ENCODE peak calls at places on chromosomes 2 and 18, in seven cellular contexts. G is K562, L is hepatocyte, T is HCT116, M is psoas muscle, P is lower lobe of right lung, C is H9. O is an unnamed sample.
A peak's percentile ranks its signal among the peaks of the same experiment; 100 is the strongest.

GRCh38 chr2:174901075-174901474 is 104.1 kb downstream of the CHN1 start:
- DNase-seq in G (no peak), L (peak; percentile 11), T (no peak), M (no peak), P (no peak), C (no peak), O (no peak)

GRCh38 chr2:48306409-48307284 is 223.3 kb upstream of the STON1 start:
- DNase-seq in G (no peak), L (no peak), T (no peak), M (no peak), P (no peak), C (no peak), O (peak; percentile 39)

GRCh38 chr2:71156531-71156930 is 26.1 kb downstream of the MPHOSPH10 start:
- DNase-seq in G (no peak), L (peak; percentile 26), T (no peak), M (no peak), P (no peak), C (no peak), O (no peak)

GRCh38 chr2:17869128-17869527 is 9.3 kb upstream of the KCNS3 start:
- DNase-seq in G (peak; percentile 16), L (no peak), T (peak; percentile 19), M (no peak), P (no peak), C (no peak), O (no peak)

GRCh38 chr2:196431957-196432356 is 207.6 kb upstream of the CCDC150 start:
- DNase-seq in G (peak; percentile 42), L (no peak), T (peak; percentile 32), M (no peak), P (no peak), C (peak; percentile 59), O (no peak)

GRCh38 chr18:3652380-3653262 is 202.6 kb downstream of the TGIF1 start:
- DNase-seq in G (peak; percentile 100), L (peak; percentile 91), T (peak; percentile 98), M (no peak), P (no peak), C (peak; percentile 49), O (peak; percentile 82)

GRCh38 chr2:174336403-174337336 is 1.9 kb downstream of the SP9 start:
- DNase-seq in G (peak; percentile 69), L (peak; percentile 71), T (peak; percentile 48), M (peak; percentile 66), P (peak; percentile 56), C (peak; percentile 78), O (no peak)

GRCh38 chr18:23270999-23271680 is 135.9 kb downstream of the CABLES1 start:
- DNase-seq in G (no peak), L (no peak), T (no peak), M (no peak), P (no peak), C (no peak), O (no peak)

GRCh38 chr18:26459340-26459739 is 89.0 kb downstream of the KCTD1 start:
- DNase-seq in G (no peak), L (no peak), T (no peak), M (no peak), P (no peak), C (no peak), O (no peak)

GRCh38 chr18:59623456-59624383 is 73.5 kb downstream of the CCBE1 start:
- DNase-seq in G (no peak), L (no peak), T (no peak), M (no peak), P (no peak), C (no peak), O (peak; percentile 54)

DNA sequence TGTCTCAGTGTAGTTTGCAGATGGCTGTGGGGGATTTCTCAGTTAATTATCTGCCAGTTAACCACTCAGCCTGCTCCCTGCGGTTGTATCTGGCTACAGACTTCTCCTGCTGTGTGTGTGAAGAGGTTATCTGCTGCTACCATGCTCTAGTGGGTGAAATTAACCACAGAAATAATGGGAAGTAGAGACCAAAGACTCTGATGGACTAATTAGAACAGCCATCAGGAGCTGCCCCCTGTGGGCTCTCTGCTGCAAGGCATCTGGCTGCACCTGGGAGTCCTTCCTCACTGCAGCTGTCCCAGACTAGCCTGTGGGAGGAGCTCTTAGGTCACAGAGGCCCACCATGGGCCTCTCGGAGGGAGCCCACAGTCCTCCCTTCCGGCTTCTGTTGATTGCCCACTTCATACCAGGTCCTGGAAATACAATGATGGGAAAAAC is 66.6 kb downstream of the CTIF start:
- DNase-seq in G (peak; percentile 78), L (peak; percentile 33), T (peak; percentile 29), M (no peak), P (no peak), C (peak; percentile 89), O (no peak)
- TF ChIP-seq CTCF in G (peak; percentile 93), L (peak; percentile 29), T (peak; percentile 61), M (no peak), P (no peak), C (peak; percentile 79), O (no peak)

DNA sequence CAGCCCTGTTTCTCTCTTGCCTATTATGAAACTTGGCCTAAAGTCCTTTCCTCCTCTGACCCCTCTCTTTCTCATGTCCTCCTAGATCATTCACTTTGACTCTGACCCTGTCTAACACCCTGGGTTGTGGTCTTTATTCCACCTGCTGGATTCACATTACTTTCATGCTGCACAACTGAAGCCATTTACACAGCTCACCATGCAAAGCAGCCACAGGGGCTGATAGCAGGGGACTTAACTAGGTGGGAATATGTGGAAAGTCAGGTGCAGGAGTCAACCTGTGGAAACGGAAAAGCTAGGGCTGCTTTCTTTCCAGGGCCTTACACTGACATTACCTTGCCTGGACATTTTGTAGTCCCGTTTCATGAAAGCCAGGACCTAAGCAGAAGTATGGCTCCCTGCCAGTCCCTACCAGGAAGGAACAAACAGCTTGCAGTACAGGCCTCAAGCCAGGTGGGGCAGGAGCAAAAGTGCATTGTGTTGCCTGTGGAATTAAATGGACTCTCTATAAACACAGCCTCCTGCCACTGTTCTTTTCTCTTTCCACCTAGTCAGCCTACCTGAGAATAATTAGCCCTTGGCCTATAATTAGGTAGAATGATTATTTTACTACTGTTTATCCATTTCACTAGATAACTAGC is 11.8 kb downstream of the MAPRE3 start:
- DNase-seq in G (peak; percentile 78), L (peak; percentile 81), T (peak; percentile 36), M (peak; percentile 84), P (peak; percentile 77), C (peak; percentile 42), O (no peak)
- TF ChIP-seq CTCF in G (peak; percentile 30), L (peak; percentile 26), T (peak; percentile 53), M (peak; percentile 53), P (peak; percentile 50), C (peak; percentile 50), O (no peak)

GRCh38 chr2:15006667-15007066 is 374.1 kb downstream of the LRATD1 start:
- DNase-seq in G (no peak), L (no peak), T (no peak), M (no peak), P (no peak), C (no peak), O (no peak)
- TF ChIP-seq CTCF in G (no peak), L (no peak), T (no peak), M (no peak), P (no peak), C (no peak), O (no peak)

DNA sequence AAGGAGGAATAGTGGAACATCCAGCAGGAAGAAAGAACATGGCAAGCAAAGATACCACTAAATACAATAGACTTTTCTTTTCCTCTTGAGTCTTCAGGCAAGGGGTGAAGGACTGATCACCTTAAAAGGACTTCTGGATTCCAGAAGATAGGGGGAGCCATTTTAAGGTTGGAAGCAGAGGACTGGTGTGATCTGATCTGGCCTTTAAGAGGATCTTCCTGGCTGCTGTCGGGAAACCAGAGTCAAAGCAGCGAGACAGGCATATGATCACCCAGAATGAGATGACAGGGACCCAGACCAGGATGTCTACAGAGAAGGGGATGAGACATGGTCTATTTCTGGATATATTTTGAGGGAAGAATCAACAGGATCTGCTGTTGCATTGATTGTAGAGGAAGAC is 558.0 kb downstream of the STK39 start:
- DNase-seq in G (peak; percentile 30), L (no peak), T (peak; percentile 36), M (no peak), P (no peak), C (peak; percentile 55), O (no peak)
- TF ChIP-seq CTCF in G (peak; percentile 25), L (no peak), T (peak; percentile 51), M (peak; percentile 24), P (no peak), C (peak; percentile 77), O (no peak)

GRCh38 chr2:230067990-230068657 is 600 bp downstream of the SLC16A14 start:
- DNase-seq in G (no peak), L (peak; percentile 78), T (no peak), M (peak; percentile 69), P (peak; percentile 66), C (peak; percentile 77), O (no peak)
- TF ChIP-seq CTCF in G (no peak), L (peak; percentile 30), T (no peak), M (peak; percentile 7), P (no peak), C (peak; percentile 46), O (no peak)

DNA sequence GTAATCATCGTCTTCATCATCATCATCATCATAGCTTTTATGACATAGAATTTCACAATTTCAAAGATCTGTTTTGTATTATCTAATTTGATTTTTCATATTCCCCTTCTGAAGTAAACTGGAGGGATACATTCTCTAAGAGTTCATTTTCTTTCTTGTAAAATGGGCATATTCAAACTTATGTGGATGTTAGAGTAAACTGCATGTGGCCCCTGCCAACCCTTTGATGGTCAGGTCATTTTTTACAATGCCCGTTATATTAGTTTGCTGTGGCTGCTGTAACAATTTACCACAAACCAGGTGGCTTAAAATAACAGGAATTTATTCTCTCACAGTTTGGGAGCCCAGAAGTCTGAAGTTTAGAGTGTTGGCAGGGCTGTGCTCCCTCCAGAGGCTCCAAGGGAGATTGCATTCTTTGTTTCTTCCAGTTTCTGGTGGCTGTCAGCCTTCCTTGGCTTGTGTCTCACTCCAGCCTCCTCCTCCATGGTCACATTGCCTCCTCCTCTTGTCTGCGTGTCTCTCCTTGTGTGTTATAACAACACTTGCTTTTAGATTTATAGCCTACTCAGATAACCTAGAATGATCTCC is 127.5 kb upstream of the MMADHC start:
- DNase-seq in G (peak; percentile 1), L (peak; percentile 39), T (peak; percentile 35), M (no peak), P (no peak), C (peak; percentile 66), O (no peak)
- TF ChIP-seq CTCF in G (no peak), L (peak; percentile 50), T (peak; percentile 75), M (peak; percentile 44), P (peak; percentile 38), C (peak; percentile 73), O (peak; percentile 76)

DNA sequence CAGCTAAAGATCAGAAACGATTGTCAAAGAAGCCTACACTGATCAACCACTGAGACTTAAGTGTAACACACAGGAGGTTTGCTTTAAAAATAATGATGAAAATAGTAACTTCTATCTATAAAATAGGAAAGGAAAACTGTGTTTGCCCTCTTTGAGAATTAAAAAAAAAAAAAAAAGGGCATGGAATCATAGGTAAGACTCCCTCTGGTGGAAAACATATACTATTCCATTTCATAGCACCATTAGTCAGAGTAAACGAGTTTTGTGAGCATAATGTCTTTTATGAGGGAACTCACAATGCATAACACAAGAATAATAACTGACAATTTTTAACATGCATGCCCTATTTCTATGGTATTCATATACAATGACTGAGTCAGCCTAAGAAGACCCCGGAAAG is 36.3 kb downstream of the SLC35F5 start:
- DNase-seq in G (no peak), L (no peak), T (no peak), M (no peak), P (no peak), C (no peak), O (no peak)
- TF ChIP-seq CTCF in G (peak; percentile 33), L (peak; percentile 51), T (peak; percentile 53), M (peak; percentile 30), P (peak; percentile 43), C (peak; percentile 57), O (peak; percentile 37)